ENCODE peak calls at places on chromosomes 3 and 15, in four cellular contexts. U is fibroblast of lung, I is OCI-LY7, X is A549. E is an unnamed sample.

GRCh38 chr3:195900426-195901355 is 7.7 kb downstream of the TNK2 start:
- DNase-seq in U (peak; percentile 81), I (peak; percentile 34), X (no peak), E (no peak)

GRCh38 chr3:45055032-45055410 is 28.9 kb downstream of the CLEC3B start:
- DNase-seq in U (peak; percentile 87), I (no peak), X (no peak), E (peak; percentile 11)

GRCh38 chr3:153305189-153305588 is 143.2 kb downstream of the RAP2B start:
- DNase-seq in U (no peak), I (no peak), X (no peak), E (no peak)

GRCh38 chr15:85749261-85750151 is 45.2 kb downstream of the KLHL25 start:
- DNase-seq in U (peak; percentile 27), I (no peak), X (no peak), E (no peak)

GRCh38 chr3:17645074-17645698 is 97.2 kb downstream of the TBC1D5 start:
- DNase-seq in U (peak; percentile 56), I (peak; percentile 45), X (peak; percentile 31), E (peak; percentile 70)

GRCh38 chr3:45182915-45183881 is 37.0 kb upstream of the CDCP1 start:
- DNase-seq in U (peak; percentile 76), I (no peak), X (peak; percentile 34), E (no peak)

GRCh38 chr3:47581422-47581821 is 2.8 kb upstream of the CSPG5 start:
- DNase-seq in U (no peak), I (no peak), X (no peak), E (no peak)

GRCh38 chr3:127836004-127836882 is 13.9 kb upstream of the MGLL start:
- DNase-seq in U (no peak), I (no peak), X (no peak), E (no peak)

GRCh38 chr3:113498221-113499005 is 16.5 kb downstream of the SPICE1 start:
- DNase-seq in U (peak; percentile 91), I (no peak), X (no peak), E (no peak)

GRCh38 chr3:32847520-32847919 is 29.7 kb downstream of the TRIM71 start:
- DNase-seq in U (no peak), I (no peak), X (no peak), E (no peak)

GRCh38 chr3:9727041-9727595 is 4.4 kb upstream of the BRPF1 start:
- DNase-seq in U (no peak), I (peak; percentile 84), X (peak; percentile 76), E (peak; percentile 90)

GRCh38 chr3:56796202-56796601 is 5.5 kb downstream of the ARHGEF3 start:
- DNase-seq in U (peak; percentile 90), I (no peak), X (no peak), E (no peak)

GRCh38 chr3:178802993-178803693 is 266.9 kb downstream of the KCNMB2 start:
- DNase-seq in U (no peak), I (no peak), X (no peak), E (no peak)

GRCh38 chr3:192001217-192001616 is 540.3 kb downstream of the PYDC2 start:
- DNase-seq in U (no peak), I (no peak), X (no peak), E (no peak)

GRCh38 chr3:191997579-191998268 is 536.8 kb downstream of the PYDC2 start:
- DNase-seq in U (no peak), I (no peak), X (no peak), E (no peak)

DNA sequence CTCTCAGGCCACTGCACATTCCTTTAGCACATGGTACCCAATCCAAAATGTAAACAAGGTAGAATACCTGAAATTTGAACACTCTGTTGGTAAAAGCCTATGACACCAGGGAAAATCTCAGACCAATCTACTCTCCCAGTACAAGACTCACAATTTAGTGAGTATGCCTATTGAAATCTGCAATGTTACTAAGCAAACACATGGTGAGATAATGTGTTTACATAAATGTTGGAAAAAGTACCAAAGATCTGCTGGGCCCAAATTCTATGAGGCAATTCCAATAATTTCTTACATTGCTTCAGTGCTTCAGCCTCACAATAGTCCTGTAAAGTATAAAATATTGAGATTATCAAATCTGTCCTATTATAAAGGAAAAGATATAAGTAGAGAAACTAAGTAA is 536.1 kb downstream of the PYDC2 start:
- DNase-seq in U (no peak), I (no peak), X (no peak), E (no peak)
- H3K4me2 ChIP-seq in U (no peak overlapping the region), I (no peak overlapping the region), X (no peak overlapping the region), E (no peak overlapping the region)

GRCh38 chr15:52800852-52801747 is 11.0 kb upstream of the ONECUT1 start:
- DNase-seq in U (no peak), I (no peak), X (no peak), E (no peak)
- H3K4me2 ChIP-seq in U (no peak overlapping the region), I (no peak overlapping the region), X (no peak overlapping the region), E (no peak overlapping the region)

DNA sequence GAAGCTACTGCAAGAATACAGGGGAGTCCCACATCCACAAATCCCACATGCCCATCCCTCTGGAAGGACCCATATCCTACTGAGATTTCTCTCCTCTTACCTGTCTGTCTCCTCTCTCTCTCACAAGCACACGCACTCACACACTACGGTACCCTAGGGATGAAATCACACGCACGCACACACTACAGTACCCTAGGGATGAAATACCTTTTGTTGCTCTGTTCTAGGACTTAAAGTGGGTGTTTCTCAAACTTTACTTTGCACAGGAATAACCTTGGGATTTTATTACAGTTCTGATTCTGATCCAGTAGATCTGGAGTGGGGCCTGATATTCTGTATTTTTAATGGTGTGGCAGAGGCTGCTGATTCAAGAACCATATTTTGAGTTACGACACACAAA is 622.2 kb upstream of the ZNF385D start:
- DNase-seq in U (no peak), I (no peak), X (no peak), E (no peak)
- H3K4me2 ChIP-seq in U (no peak overlapping the region), I (no peak overlapping the region), X (no peak overlapping the region), E (no peak overlapping the region)

GRCh38 chr3:157029365-157029790 is 130.6 kb downstream of the CCNL1 start:
- DNase-seq in U (no peak), I (no peak), X (no peak), E (peak; percentile 93)
- H3K4me2 ChIP-seq in U (no peak overlapping the region), I (no peak overlapping the region), X (no peak overlapping the region), E (peak overlapping the region; percentile 68)

GRCh38 chr3:42148086-42148842 is 57.1 kb downstream of the TRAK1 start:
- DNase-seq in U (no peak), I (peak; percentile 67), X (no peak), E (peak; percentile 61)

GRCh38 chr3:42151596-42152145 is 60.5 kb downstream of the TRAK1 start:
- DNase-seq in U (no peak), I (no peak), X (no peak), E (no peak)

GRCh38 chr3:42152193-42152592 is 61.0 kb downstream of the TRAK1 start:
- DNase-seq in U (no peak), I (no peak), X (no peak), E (no peak)

GRCh38 chr3:42149537-42150426 is 58.6 kb downstream of the TRAK1 start:
- DNase-seq in U (no peak), I (no peak), X (no peak), E (no peak)

GRCh38 chr3:42148982-42149432 is 57.9 kb downstream of the TRAK1 start:
- DNase-seq in U (peak; percentile 90), I (no peak), X (no peak), E (no peak)
- H3K4me2 ChIP-seq in U (peak overlapping the region; percentile 44), I (peak overlapping the region; percentile 88), X (peak overlapping the region; percentile 56), E (peak overlapping the region; percentile 55)

DNA sequence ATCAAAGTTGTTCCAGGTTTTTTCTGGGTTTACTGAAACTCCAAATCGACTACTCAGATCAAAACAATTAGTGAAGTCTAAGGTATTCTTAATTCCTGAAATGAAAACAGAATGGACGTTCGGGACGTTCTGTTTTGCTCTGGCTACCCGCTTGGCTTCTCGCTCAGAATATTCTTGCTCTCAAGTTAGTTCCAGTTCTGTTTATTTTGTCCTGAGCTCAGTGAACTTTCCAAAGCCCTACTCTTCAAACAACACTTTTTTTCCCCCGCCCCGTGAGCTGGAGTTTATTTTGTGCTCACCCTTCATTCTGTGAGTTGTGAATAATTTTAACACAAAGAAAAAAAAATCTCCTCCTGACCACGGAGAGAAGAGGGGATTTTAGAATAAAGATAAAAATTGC is 72.6 kb downstream of the SAMMSON start:
- DNase-seq in U (no peak), I (no peak), X (no peak), E (no peak)
- H3K4me2 ChIP-seq in U (peak overlapping the region; percentile 20), I (no peak overlapping the region), X (peak overlapping the region; percentile 43), E (no peak overlapping the region)

DNA sequence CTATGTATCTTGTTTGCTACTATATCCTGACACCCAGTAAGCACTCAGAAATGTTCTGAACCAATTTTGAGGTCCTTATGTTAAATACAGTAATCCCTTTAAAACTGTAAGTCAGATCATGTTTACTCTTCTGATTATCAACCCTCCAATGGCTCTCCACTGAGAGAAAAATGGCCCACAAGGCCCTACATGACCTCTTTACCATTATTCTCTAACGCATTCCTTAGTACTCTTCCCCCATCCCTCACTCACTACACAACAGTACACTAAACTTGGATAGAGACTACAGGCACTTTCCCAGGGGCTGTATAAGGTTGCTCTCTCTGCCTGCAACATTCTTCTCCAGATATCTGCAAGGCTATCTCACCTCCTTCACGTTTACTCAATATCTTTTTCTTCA is 1.9 kb downstream of the TOPBP1 start:
- DNase-seq in U (no peak), I (no peak), X (no peak), E (no peak)
- H3K4me2 ChIP-seq in U (no peak overlapping the region), I (peak overlapping the region; percentile 84), X (peak overlapping the region; percentile 95), E (peak overlapping the region; percentile 85)

GRCh38 chr3:171753025-171753472 is 57.2 kb downstream of the PLD1 start:
- DNase-seq in U (peak; percentile 14), I (no peak), X (no peak), E (no peak)
- H3K4me2 ChIP-seq in U (peak overlapping the region; percentile 8), I (no peak overlapping the region), X (no peak overlapping the region), E (no peak overlapping the region)

E was measured in Karpas-422.